ENCODE peak calls at places on chromosomes 3 and 15, in four cellular contexts. V is HepG2, T is stomach, E is HCT116. Y is an unnamed sample.

GRCh38 chr3:182983811-182984210 is 3.5 kb upstream of the DCUN1D1 start:
- DNase-seq in E (no peak), T (no peak), V (no peak), Y (peak; percentile 37)

GRCh38 chr3:169150874-169151273 is 512.6 kb downstream of the MECOM start:
- DNase-seq in T (no peak), E (no peak), V (no peak), Y (no peak)

GRCh38 chr3:124780356-124780755 is 50.1 kb downstream of the UMPS start:
- DNase-seq in E (no peak), V (no peak), T (no peak), Y (no peak)

GRCh38 chr3:67704322-67704721 is 49.9 kb upstream of the SUCLG2 start:
- DNase-seq in V (no peak), T (no peak), E (no peak), Y (no peak)

GRCh38 chr15:81813215-81813614 is 232.6 kb downstream of the MEX3B start:
- DNase-seq in E (peak; percentile 7), T (no peak), V (no peak), Y (no peak)

GRCh38 chr3:94543161-94543560 is 480.3 kb downstream of the NSUN3 start:
- DNase-seq in T (no peak), V (no peak), E (no peak), Y (no peak)

GRCh38 chr3:31960793-31961431 is 20.1 kb downstream of the OSBPL10 start:
- DNase-seq in E (peak; percentile 40), V (peak; percentile 82), T (no peak), Y (no peak)

GRCh38 chr3:13707456-13707855 is 158.5 kb downstream of the FBLN2 start:
- DNase-seq in V (no peak), T (no peak), E (no peak), Y (no peak)

GRCh38 chr15:88624156-88624970 is 3.2 kb downstream of the AEN start:
- DNase-seq in E (no peak), T (no peak), V (peak; percentile 58), Y (peak; percentile 75)

GRCh38 chr3:107525101-107525953 is 2.6 kb downstream of the BBX start:
- DNase-seq in V (no peak), E (no peak), T (peak; percentile 27), Y (peak; percentile 69)

GRCh38 chr15:65512807-65513416 is 4.6 kb downstream of the DPP8 start:
- DNase-seq in E (no peak), V (no peak), T (no peak), Y (no peak)

GRCh38 chr3:49024449-49024848 is 2.5 kb downstream of the NDUFAF3 start:
- DNase-seq in V (no peak), T (no peak), E (no peak), Y (no peak)

GRCh38 chr15:91522609-91523332 is 330.7 kb upstream of the SLCO3A1 start:
- DNase-seq in T (no peak), E (no peak), V (no peak), Y (peak; percentile 28)

GRCh38 chr15:26129852-26130251 is 266.7 kb upstream of the ATP10A start:
- DNase-seq in E (no peak), V (no peak), T (no peak), Y (no peak)

GRCh38 chr15:42735382-42736165 is 1.4 kb downstream of the CDAN1 start:
- DNase-seq in T (no peak), E (no peak), V (no peak), Y (no peak)

GRCh38 chr3:171654809-171655208 is 155.5 kb downstream of the PLD1 start:
- DNase-seq in T (no peak), V (no peak), E (no peak), Y (no peak)

GRCh38 chr3:194615221-194615620 is 18.0 kb downstream of the TMEM44 start:
- DNase-seq in V (no peak), E (no peak), T (no peak), Y (no peak)

GRCh38 chr15:64092864-64093626 is 593 bp downstream of the CIAO2A start:
- DNase-seq in E (no peak), V (peak; percentile 72), T (peak; percentile 50), Y (peak; percentile 82)

GRCh38 chr3:66037330-66037985 is 1.3 kb downstream of the MAGI1 start:
- DNase-seq in V (peak; percentile 68), T (peak; percentile 60), E (no peak), Y (no peak)

GRCh38 chr3:123076496-123077418 is 9.9 kb downstream of the PDIA5 start:
- DNase-seq in V (no peak), T (peak; percentile 91), E (no peak), Y (no peak)

GRCh38 chr3:112619295-112619694 is 21.6 kb downstream of the CCDC80 start:
- DNase-seq in E (no peak), V (no peak), T (no peak), Y (peak; percentile 4)

GRCh38 chr3:141405581-141405980 is 37.3 kb downstream of the ZBTB38 start:
- DNase-seq in E (no peak), T (no peak), V (no peak), Y (no peak)

GRCh38 chr3:192444096-192444790 is 283.1 kb downstream of the FGF12 start:
- DNase-seq in E (peak; percentile 36), V (peak; percentile 24), T (peak; percentile 67), Y (peak; percentile 39)

GRCh38 chr3:36648241-36649034 is 115.9 kb downstream of the DCLK3 start:
- DNase-seq in V (no peak), E (peak; percentile 6), T (no peak), Y (no peak)

GRCh38 chr3:128076465-128076782 is 24.2 kb downstream of the SEC61A1 start:
- DNase-seq in T (no peak), E (no peak), V (no peak), Y (peak; percentile 90)

GRCh38 chr3:70603103-70603502 is 290.7 kb upstream of the MDFIC2 start:
- DNase-seq in V (no peak), T (no peak), E (no peak), Y (no peak)

GRCh38 chr3:131283862-131284261 is 97.7 kb upstream of the NUDT16 start:
- DNase-seq in V (no peak), T (no peak), E (no peak), Y (no peak)

GRCh38 chr3:120855665-120856437 is 52.2 kb upstream of the STXBP5L start:
- DNase-seq in E (no peak), V (no peak), T (no peak), Y (no peak)

GRCh38 chr3:132641837-132642538 is 17.6 kb downstream of the ACAD11 start:
- DNase-seq in V (peak; percentile 45), E (peak; percentile 22), T (no peak), Y (peak; percentile 55)

GRCh38 chr3:110307065-110307809 is 764.4 kb upstream of the NECTIN3 start:
- DNase-seq in V (no peak), T (no peak), E (no peak), Y (no peak)

GRCh38 chr3:82354181-82354696 is 592.8 kb upstream of the GBE1 start:
- DNase-seq in E (no peak), V (no peak), T (no peak), Y (no peak)

GRCh38 chr3:21801631-21802030 is 50.6 kb upstream of the ZNF385D start:
- DNase-seq in V (no peak), E (no peak), T (no peak), Y (no peak)

GRCh38 chr15:48578965-48579364 is 66.5 kb downstream of the FBN1 start:
- DNase-seq in T (no peak), V (no peak), E (no peak), Y (no peak)

GRCh38 chr15:96585634-96586386 is 255.3 kb downstream of the NR2F2 start:
- DNase-seq in E (no peak), T (no peak), V (no peak), Y (no peak)

GRCh38 chr3:10023587-10024310 is 2.5 kb upstream of the FANCD2 start:
- DNase-seq in T (no peak), E (no peak), V (no peak), Y (no peak)

GRCh38 chr15:71440479-71441071 is 325.3 kb downstream of the THSD4 start:
- DNase-seq in E (peak; percentile 68), V (peak; percentile 27), T (no peak), Y (peak; percentile 43)

GRCh38 chr15:60372223-60372622 is 25.6 kb downstream of the ANXA2 start:
- DNase-seq in V (no peak), E (no peak), T (no peak), Y (no peak)
- TF ChIP-seq POLR2A in V (no peak), E (no peak), T (no peak), Y (no peak)

DNA sequence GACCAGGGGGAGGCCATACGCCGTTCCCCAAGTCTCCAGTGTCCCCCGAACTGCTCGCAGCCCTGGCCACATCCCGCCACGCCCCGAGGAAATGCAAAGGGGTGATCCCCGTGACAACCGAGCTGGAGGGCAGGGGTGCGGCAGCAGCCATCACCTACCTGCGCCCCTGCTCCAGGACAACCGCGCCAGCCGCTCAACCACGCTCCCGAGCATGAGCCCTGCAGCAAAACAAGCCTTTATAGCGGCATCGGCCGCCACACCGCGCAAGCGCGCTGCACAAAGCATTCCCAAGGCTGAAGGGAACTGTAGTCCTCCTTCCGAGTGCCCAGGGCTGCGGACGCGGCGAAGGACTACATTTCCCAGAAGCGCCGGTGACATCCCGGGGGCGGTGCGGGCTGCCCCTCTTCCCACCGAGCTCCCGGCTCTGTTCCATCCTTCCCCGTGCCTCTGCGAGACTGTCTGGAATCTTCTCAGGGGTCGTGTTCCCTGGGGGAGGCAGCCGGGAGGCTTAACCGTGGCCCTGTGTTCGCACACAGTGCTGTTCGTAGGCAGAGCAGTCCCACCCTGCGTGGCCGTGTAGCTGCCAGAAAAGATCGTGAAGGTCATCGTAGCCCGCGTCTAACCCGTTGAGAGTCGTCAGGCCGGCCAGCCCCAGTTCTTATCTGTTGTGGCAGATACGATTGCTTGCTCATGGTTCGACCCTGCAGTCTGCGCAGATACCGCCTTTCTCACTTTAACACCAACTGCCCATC is at the start of gene ABCC5:
- DNase-seq in T (peak; percentile 92), E (peak; percentile 70), V (peak; percentile 85), Y (peak; percentile 96)
- TF ChIP-seq POLR2A in T (no peak), E (peak; percentile 87), V (peak; percentile 31), Y (peak; percentile 92)

GRCh38 chr3:99638244-99638948 is at the start of gene COL8A1:
- DNase-seq in T (no peak), V (no peak), E (no peak), Y (no peak)
- TF ChIP-seq POLR2A in T (no peak), V (no peak), E (no peak), Y (no peak)

GRCh38 chr3:184314363-184314699 is at the start of gene EIF4G1:
- DNase-seq in E (peak; percentile 82), V (peak; percentile 82), T (peak; percentile 96), Y (peak; percentile 98)
- TF ChIP-seq POLR2A in E (peak; percentile 48), V (peak; percentile 74), T (no peak), Y (peak; percentile 9)

DNA sequence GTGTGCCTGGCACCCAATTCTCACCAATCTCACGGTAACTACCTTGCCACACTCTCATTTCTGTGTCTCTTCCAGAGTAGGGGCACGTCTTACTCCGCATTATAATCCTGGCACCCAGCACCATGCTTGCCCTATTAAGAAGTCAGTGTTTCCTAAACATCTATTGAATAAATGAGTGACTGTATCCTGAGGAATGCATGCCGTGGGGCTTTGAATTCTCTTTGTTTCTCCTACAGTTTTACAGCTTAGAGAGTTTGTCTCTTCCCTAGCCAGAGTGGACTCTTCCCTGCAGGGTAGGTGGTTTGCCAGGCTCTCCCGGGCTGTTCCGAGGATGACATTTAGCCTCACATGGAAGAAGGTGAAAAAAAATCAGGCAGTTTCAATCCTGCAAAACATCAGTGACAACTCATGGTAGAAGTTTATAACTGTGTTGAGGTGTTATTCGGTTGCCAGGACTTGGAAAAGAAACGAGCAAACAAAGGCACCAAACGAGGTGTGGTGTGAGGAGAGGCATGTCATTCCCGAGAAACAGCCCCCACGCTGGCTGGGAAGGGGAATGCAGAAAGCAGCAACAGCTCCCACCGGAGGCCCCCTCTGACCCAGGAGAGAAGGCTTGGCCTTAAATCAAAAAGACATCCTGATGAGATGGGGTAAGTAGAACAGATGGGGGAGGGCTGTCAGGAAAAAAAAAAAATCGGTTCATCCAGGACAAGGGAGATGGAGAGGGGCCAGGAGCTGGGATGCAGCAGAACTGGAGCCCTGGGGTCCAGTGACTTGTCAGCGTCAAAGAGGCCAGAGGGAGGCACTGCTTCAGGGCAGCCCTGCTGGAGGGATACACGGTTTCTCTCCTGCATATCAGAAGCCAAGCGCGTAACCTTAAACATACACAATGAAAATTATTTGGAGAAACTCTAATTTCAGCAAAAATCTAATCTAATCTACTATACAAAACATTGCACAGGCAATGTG is 168.4 kb upstream of the ARRDC4 start:
- DNase-seq in V (no peak), T (no peak), E (no peak), Y (no peak)
- TF ChIP-seq POLR2A in V (no peak), T (no peak), E (no peak), Y (no peak)

Y was measured in erythroblast.